ENCODE peak calls at places on chromosomes 12 and 14, in five cellular contexts. D is cardiac fibroblast, R is IMR-90, I is lower lobe of right lung, H is A549. F is an unnamed sample.
A peak's percentile ranks its signal among the peaks of the same experiment; 100 is the strongest.

GRCh38 chr14:96309128-96309906 is 53.3 kb downstream of the BDKRB1 start:
- DNase-seq in R (no peak), D (no peak), H (peak; percentile 72), I (no peak), F (no peak)

GRCh38 chr14:60656755-60657608 is 7.7 kb upstream of the SIX1 start:
- DNase-seq in I (peak; percentile 69), H (peak; percentile 75), R (peak; percentile 73), D (peak; percentile 80), F (peak; percentile 92)

GRCh38 chr14:94584591-94585280 is 3.5 kb downstream of the SERPINA5 start:
- DNase-seq in D (no peak), R (no peak), H (no peak), I (no peak), F (no peak)

GRCh38 chr14:104746951-104747481 is 5.9 kb upstream of the SIVA1 start:
- DNase-seq in H (no peak), R (peak; percentile 55), D (peak; percentile 49), I (no peak), F (no peak)

GRCh38 chr14:47389520-47389919 is 285.9 kb downstream of the MDGA2 start:
- DNase-seq in R (no peak), I (no peak), H (no peak), D (no peak), F (no peak)

GRCh38 chr12:24404086-24404815 is 454.8 kb upstream of the SOX5 start:
- DNase-seq in I (no peak), D (peak; percentile 22), H (no peak), R (peak; percentile 87), F (no peak)

GRCh38 chr12:68479261-68479581 is 131.5 kb upstream of the RAP1B start:
- DNase-seq in H (no peak), I (no peak), D (no peak), R (peak; percentile 59), F (no peak)

GRCh38 chr12:80763874-80764273 is 47.2 kb downstream of the MYF5 start:
- DNase-seq in H (peak; percentile 53), R (peak; percentile 66), D (peak; percentile 84), I (no peak), F (no peak)

GRCh38 chr12:111330800-111331752 is 37.8 kb downstream of the PHETA1 start:
- DNase-seq in I (no peak), R (peak; percentile 24), H (peak; percentile 74), D (peak; percentile 71), F (no peak)

GRCh38 chr14:24252289-24253124 is 10.1 kb upstream of the TINF2 start:
- DNase-seq in I (no peak), D (no peak), R (no peak), H (no peak), F (peak; percentile 72)

GRCh38 chr12:1645819-1646218 is 16.8 kb downstream of the WNT5B start:
- DNase-seq in H (no peak), D (no peak), R (no peak), I (no peak), F (no peak)

GRCh38 chr12:9635014-9635413 is 27.3 kb upstream of the KLRB1 start:
- DNase-seq in D (no peak), R (no peak), I (no peak), H (no peak), F (no peak)

DNA sequence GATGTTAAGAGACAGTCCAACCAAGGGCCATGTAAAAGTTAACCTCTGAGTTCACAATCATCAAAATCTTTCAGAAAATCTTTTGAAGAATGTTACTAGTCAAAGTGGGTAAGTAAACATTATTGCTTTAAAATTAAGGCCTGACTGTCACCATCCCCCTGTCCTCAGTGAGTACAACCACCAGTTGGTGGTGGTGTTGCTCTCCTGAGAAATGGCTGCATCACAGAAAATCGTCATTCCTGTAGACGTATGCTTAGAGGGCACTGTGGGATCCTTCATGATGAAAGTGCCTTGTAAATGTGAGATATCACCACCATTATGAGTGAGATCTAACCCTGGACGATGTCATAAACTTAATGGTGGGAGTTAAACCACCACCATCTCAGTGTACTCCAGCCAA is 451.2 kb downstream of the RPS29 start:
- DNase-seq in H (peak; percentile 2), I (no peak), D (no peak), R (no peak), F (no peak)
- TF ChIP-seq CTCF in H (no peak), I (peak; percentile 10), D (no peak), R (no peak), F (no peak)

GRCh38 chr12:130813436-130813835 is 25.6 kb downstream of the STX2 start:
- DNase-seq in I (no peak), H (no peak), D (no peak), R (no peak), F (no peak)
- TF ChIP-seq CTCF in I (no peak), H (no peak), D (no peak), R (no peak), F (no peak)

GRCh38 chr12:42325776-42326465 is at the start of the genes PPHLN1 and ZCRB1:
- DNase-seq in D (peak; percentile 78), I (peak; percentile 89), R (peak; percentile 71), H (peak; percentile 87), F (no peak)
- TF ChIP-seq CTCF in D (no peak), I (no peak), R (no peak), H (no peak), F (no peak)

GRCh38 chr12:93996321-93996720 is 152.1 kb upstream of the PLXNC1 start:
- DNase-seq in I (no peak), R (no peak), D (no peak), H (no peak), F (no peak)

GRCh38 chr12:93991882-93992415 is 156.4 kb upstream of the PLXNC1 start:
- DNase-seq in H (no peak), R (no peak), I (no peak), D (no peak), F (no peak)

GRCh38 chr12:93989913-93990312 is 158.5 kb upstream of the PLXNC1 start:
- DNase-seq in D (no peak), H (no peak), I (no peak), R (no peak), F (no peak)

GRCh38 chr12:93990832-93991748 is 157.3 kb upstream of the PLXNC1 start:
- DNase-seq in D (peak; percentile 73), H (peak; percentile 48), R (peak; percentile 52), I (no peak), F (no peak)
- TF ChIP-seq CTCF in D (peak; percentile 67), H (no peak), R (peak; percentile 42), I (no peak), F (peak; percentile 68)

GRCh38 chr12:7042847-7043246 is 17.7 kb upstream of the C1S start:
- DNase-seq in H (peak; percentile 69), I (no peak), R (peak; percentile 29), D (peak; percentile 64), F (no peak)
- TF ChIP-seq CTCF in H (peak; percentile 52), I (peak; percentile 48), R (peak; percentile 38), D (peak; percentile 50), F (peak; percentile 71)

GRCh38 chr14:68693926-68694325 is 98.9 kb downstream of the ZFP36L1 start:
- DNase-seq in I (no peak), D (no peak), H (no peak), R (no peak), F (peak; percentile 49)

GRCh38 chr14:68695326-68695768 is 97.5 kb downstream of the ZFP36L1 start:
- DNase-seq in H (peak; percentile 92), R (peak; percentile 100), D (peak; percentile 100), I (no peak), F (peak; percentile 33)

GRCh38 chr14:68694516-68695235 is 98.2 kb downstream of the ZFP36L1 start:
- DNase-seq in R (peak; percentile 22), H (no peak), I (no peak), D (peak; percentile 84), F (peak; percentile 27)

GRCh38 chr14:68696721-68697495 is 96.0 kb downstream of the ZFP36L1 start:
- DNase-seq in D (no peak), R (no peak), I (no peak), H (no peak), F (peak; percentile 54)

DNA sequence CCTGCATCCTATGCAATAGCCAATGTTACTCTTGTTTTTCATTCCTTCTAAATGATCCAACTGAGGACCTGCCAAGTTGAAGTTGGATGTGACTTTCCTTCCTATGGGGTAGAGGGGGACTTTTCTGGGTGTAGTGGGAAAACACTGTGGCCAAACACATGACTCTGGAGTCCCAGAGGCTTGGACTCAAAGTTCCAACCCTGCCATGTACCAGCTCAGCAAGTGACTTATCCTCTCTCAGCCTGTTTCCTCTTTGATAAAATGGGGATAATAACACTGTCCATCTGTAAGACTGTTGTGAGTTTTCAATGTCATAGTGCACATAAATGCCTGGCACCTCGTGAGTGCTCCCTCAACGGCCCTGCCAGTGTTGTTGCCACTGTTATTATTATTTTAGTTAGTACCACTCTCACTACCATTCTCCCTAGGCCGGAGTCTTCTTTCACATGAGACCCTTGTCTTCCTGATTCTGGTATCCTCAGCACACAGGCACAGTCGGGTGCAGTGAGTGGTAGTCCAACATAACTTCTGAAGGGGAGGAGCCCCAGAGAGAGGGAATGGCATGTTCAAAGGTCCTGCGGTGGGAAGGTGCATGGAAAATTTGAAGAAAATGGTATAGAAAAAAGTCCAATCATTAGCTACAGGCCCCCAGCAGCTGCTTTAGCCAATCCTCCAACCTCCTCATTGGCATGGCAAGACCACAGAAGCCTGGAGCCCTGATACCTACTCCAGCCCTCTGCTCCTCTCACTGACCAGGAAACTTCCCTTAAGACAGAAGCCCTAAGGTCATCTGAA is 96.8 kb downstream of the ZFP36L1 start:
- DNase-seq in D (no peak), H (no peak), R (no peak), I (no peak), F (peak; percentile 34)
- TF ChIP-seq CTCF in D (no peak), H (no peak), R (no peak), I (no peak), F (no peak)

GRCh38 chr12:109432431-109432830 is 44.7 kb downstream of the KCTD10 start:
- DNase-seq in R (no peak), H (no peak), D (no peak), I (no peak), F (no peak)

GRCh38 chr12:109432842-109433304 is 44.2 kb downstream of the KCTD10 start:
- DNase-seq in H (peak; percentile 89), R (peak; percentile 78), I (peak; percentile 89), D (peak; percentile 86), F (peak; percentile 94)

GRCh38 chr12:109435428-109436180 is 41.5 kb downstream of the KCTD10 start:
- DNase-seq in I (no peak), D (no peak), R (no peak), H (no peak), F (no peak)

GRCh38 chr12:109434556-109434955 is 42.5 kb downstream of the KCTD10 start:
- DNase-seq in D (no peak), I (no peak), H (no peak), R (no peak), F (no peak)

DNA sequence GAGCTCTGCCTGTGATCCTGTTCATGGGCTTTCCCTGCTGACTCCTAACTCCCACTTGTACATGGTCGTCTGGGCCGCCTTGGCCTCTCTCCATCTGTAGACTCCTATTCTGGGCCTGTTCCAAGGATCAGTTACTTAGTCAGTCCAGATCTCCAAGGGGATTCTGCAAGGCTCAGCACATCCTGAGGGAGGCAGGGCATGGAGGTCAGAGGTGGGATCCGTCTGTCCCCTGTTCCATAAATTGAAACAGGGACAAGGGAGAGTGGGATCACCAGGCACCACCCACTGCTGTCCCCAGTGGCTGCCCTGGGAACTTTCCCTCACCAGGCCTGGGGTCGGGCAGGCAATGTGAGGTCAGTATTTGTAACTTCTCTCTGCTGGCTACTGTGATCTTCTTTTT is 43.5 kb downstream of the KCTD10 start:
- DNase-seq in R (no peak), D (no peak), I (no peak), H (no peak), F (no peak)
- TF ChIP-seq CTCF in R (no peak), D (peak; percentile 53), I (peak; percentile 30), H (no peak), F (peak; percentile 40)